ENCODE peak calls at places on chromosomes 12 and 14, in seven cellular contexts. L, C, H, F, M, P and J are unnamed samples. For H3K27me3, the result is how much of the 10 kb centered on the place peaks cover.

GRCh38 chr12:11648514-11649412 is 711 bp upstream of the ETV6 start:
- DNase-seq in F (peak), C (peak), L (peak), P (no peak), M (peak), H (peak), J (peak)

GRCh38 chr14:96201965-96202364 is 2.7 kb upstream of the BDKRB2 start:
- DNase-seq in H (no peak), P (no peak), M (no peak), F (no peak), C (no peak), L (no peak), J (no peak)

GRCh38 chr14:76876076-76876475 is 49.9 kb downstream of the LRRC74A start:
- DNase-seq in F (peak), L (no peak), P (peak), M (peak), H (peak), C (no peak), J (peak)

GRCh38 chr14:30445394-30445793 is 113.6 kb upstream of the G2E3 start:
- DNase-seq in C (no peak), P (no peak), H (no peak), L (no peak), M (no peak), F (no peak), J (no peak)

GRCh38 chr12:4027412-4027811 is 154.2 kb upstream of the PARP11 start:
- DNase-seq in M (peak), H (no peak), F (no peak), P (no peak), C (no peak), L (no peak), J (no peak)

GRCh38 chr12:99066726-99067125 is 421.6 kb downstream of the APAF1 start:
- DNase-seq in M (no peak), F (no peak), L (no peak), P (no peak), C (no peak), H (no peak), J (no peak)

GRCh38 chr14:105080161-105080560 is 14.9 kb upstream of the GPR132 start:
- DNase-seq in M (no peak), L (no peak), F (no peak), C (peak), H (no peak), P (no peak), J (no peak)

GRCh38 chr14:96688629-96689028 is 108.6 kb upstream of the VRK1 start:
- DNase-seq in P (no peak), H (no peak), M (no peak), L (no peak), C (no peak), F (no peak), J (no peak)

GRCh38 chr14:64879635-64880381 is at the start of gene SPTB:
- DNase-seq in H (peak), P (no peak), F (peak), M (no peak), L (peak), C (no peak), J (no peak)

GRCh38 chr12:45215419-45216296 is at the start of gene ANO6:
- DNase-seq in M (peak), P (peak), L (peak), F (peak), C (peak), H (peak), J (peak)
- TF ChIP-seq CTCF in M (peak), P (peak), L (peak), F (peak), C (no peak), H (no peak), J (peak)

GRCh38 chr14:63642656-63643382 is 1.1 kb upstream of the WDR89 start:
- DNase-seq in L (no peak), M (no peak), H (no peak), P (no peak), C (no peak), F (no peak), J (no peak)

GRCh38 chr14:63650336-63650952 is 8.8 kb upstream of the WDR89 start:
- DNase-seq in C (no peak), M (no peak), F (no peak), L (no peak), H (no peak), P (no peak), J (no peak)

GRCh38 chr14:63652406-63652805 is 10.7 kb upstream of the WDR89 start:
- DNase-seq in P (no peak), H (no peak), F (no peak), L (no peak), C (no peak), M (no peak), J (no peak)

GRCh38 chr14:63644741-63645140 is 3.1 kb upstream of the WDR89 start:
- DNase-seq in M (no peak), L (no peak), C (no peak), F (no peak), P (no peak), H (no peak), J (no peak)

GRCh38 chr14:63647696-63648410 is 6.2 kb upstream of the WDR89 start:
- DNase-seq in P (no peak), M (no peak), H (no peak), L (no peak), C (no peak), F (no peak), J (no peak)
- H3K27me3 ChIP-seq in P (under half), M (under half), H (under half), L (under half), C (under half), F (under half), J (under half)

GRCh38 chr14:55440385-55440784 is at the start of gene TBPL2:
- DNase-seq in M (no peak), L (no peak), P (no peak), H (no peak), F (no peak), C (no peak), J (no peak)
- TF ChIP-seq CTCF in M (no peak), L (no peak), P (peak), H (no peak), F (peak), C (no peak), J (peak)

GRCh38 chr12:52788876-52789636 is 6.9 kb downstream of the KRT3 start:
- DNase-seq in L (no peak), F (no peak), C (no peak), M (no peak), P (no peak), H (no peak), J (no peak)
- H3K27me3 ChIP-seq in L (under half), F (under half), C (under half), M (under half), P (under half), H (half or more), J (under half)

DNA sequence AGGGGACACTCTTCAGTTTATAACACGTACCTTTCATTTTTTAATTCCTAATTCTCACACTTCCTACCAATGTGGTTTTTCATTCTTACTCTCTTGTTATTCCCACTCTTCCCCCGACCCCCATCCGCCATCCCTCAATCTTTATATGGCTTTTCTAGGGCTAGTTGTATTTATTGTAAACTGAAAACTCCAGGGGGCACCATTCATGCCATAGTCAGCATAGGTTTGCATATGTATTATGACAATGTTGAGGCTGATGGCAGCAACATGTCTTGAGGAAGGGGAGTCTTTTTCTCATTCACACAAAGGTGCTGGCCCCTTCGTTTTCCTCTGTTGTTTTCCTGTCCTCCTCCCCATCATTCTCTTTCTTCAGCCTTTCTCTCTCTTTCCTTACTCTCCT is 27.7 kb upstream of the LTA4H start:
- DNase-seq in F (peak), P (no peak), C (no peak), M (no peak), L (no peak), H (no peak), J (no peak)
- TF ChIP-seq CTCF in F (peak), P (peak), C (no peak), M (no peak), L (no peak), H (no peak), J (peak)